ENCODE peak calls at places on chromosomes 6 and 20, in nine cellular contexts. L, F, Y, I, S, R, N, V and P are unnamed samples.

GRCh38 chr6:1136415-1136774 is 175.5 kb upstream of the FOXQ1 start:
- DNase-seq in L (no peak), F (no peak), Y (no peak), I (no peak), S (no peak), R (no peak), N (peak), V (no peak), P (no peak)

GRCh38 chr20:58209652-58210397 is 18.6 kb downstream of the ANKRD60 start:
- DNase-seq in L (peak), F (peak), Y (peak), I (peak), S (no peak), R (peak), N (peak), V (peak), P (peak)

GRCh38 chr20:13852321-13852720 is 67.5 kb downstream of the NDUFAF5 start:
- DNase-seq in L (no peak), F (no peak), Y (no peak), I (no peak), S (no peak), R (no peak), N (no peak), V (no peak), P (no peak)

GRCh38 chr6:130982941-130983456 is 80.0 kb downstream of the EPB41L2 start:
- DNase-seq in L (no peak), F (no peak), Y (peak), I (no peak), S (no peak), R (no peak), N (no peak), V (peak), P (no peak)

GRCh38 chr6:53943410-53943809 is 148.6 kb downstream of the LRRC1 start:
- DNase-seq in L (no peak), F (no peak), Y (no peak), I (no peak), S (no peak), R (no peak), N (no peak), V (no peak), P (peak)

GRCh38 chr6:82237013-82237412 is 10.5 kb downstream of the IBTK start:
- DNase-seq in L (no peak), F (peak), Y (no peak), I (no peak), S (no peak), R (no peak), N (no peak), V (no peak), P (no peak)

GRCh38 chr6:37696220-37696840 is 1.4 kb downstream of the MDGA1 start:
- DNase-seq in L (no peak), F (no peak), Y (no peak), I (no peak), S (no peak), R (peak), N (no peak), V (peak), P (peak)

GRCh38 chr20:37392441-37393195 is 46.7 kb downstream of the SRC start:
- DNase-seq in L (no peak), F (peak), Y (peak), I (no peak), S (no peak), R (no peak), N (no peak), V (peak), P (peak)

GRCh38 chr6:7154341-7155139 is 46.8 kb downstream of the RREB1 start:
- DNase-seq in L (no peak), F (no peak), Y (no peak), I (no peak), S (no peak), R (peak), N (no peak), V (peak), P (no peak)

GRCh38 chr6:21666200-21666671 is 72.7 kb downstream of the SOX4 start:
- DNase-seq in L (peak), F (no peak), Y (no peak), I (no peak), S (no peak), R (no peak), N (no peak), V (peak), P (peak)

GRCh38 chr20:51129201-51129671 is 106.3 kb upstream of the KCNG1 start:
- DNase-seq in L (no peak), F (no peak), Y (no peak), I (no peak), S (no peak), R (no peak), N (no peak), V (peak), P (no peak)

GRCh38 chr6:115514656-115515055 is 546.0 kb downstream of the FRK start:
- DNase-seq in L (no peak), F (no peak), Y (no peak), I (no peak), S (no peak), R (no peak), N (no peak), V (no peak), P (no peak)

GRCh38 chr20:3502878-3503277 is 32.1 kb downstream of the ATRN start:
- DNase-seq in L (no peak), F (no peak), Y (no peak), I (no peak), S (no peak), R (no peak), N (no peak), V (no peak), P (no peak)

GRCh38 chr6:68053805-68054373 is 581.2 kb upstream of the ADGRB3 start:
- DNase-seq in L (no peak), F (no peak), Y (peak), I (no peak), S (no peak), R (no peak), N (no peak), V (no peak), P (no peak)

GRCh38 chr6:44058617-44059358 is 68.5 kb downstream of the MRPL14 start:
- DNase-seq in L (peak), F (no peak), Y (no peak), I (no peak), S (no peak), R (peak), N (peak), V (peak), P (peak)

GRCh38 chr6:90818163-90818562 is 231.3 kb upstream of the MAP3K7 start:
- DNase-seq in L (no peak), F (no peak), Y (no peak), I (no peak), S (no peak), R (no peak), N (no peak), V (no peak), P (no peak)

GRCh38 chr20:13205402-13205801 is 15.7 kb upstream of the ISM1 start:
- DNase-seq in L (no peak), F (no peak), Y (no peak), I (no peak), S (no peak), R (no peak), N (no peak), V (no peak), P (no peak)